ENCODE peak calls at places on chromosomes 11 and 22, in nine cellular contexts. Z is GM23338, I is A549, S is AG10803, F is cardiac muscle cell, A is SK-N-SH, H is hepatocyte, B is fibroblast of pulmonary artery, Y is IMR-90. U is an unnamed sample.

GRCh38 chr11:70521475-70522260 is 123.3 kb downstream of the CTTN start:
- DNase-seq in Z (no peak), I (no peak), S (no peak), F (no peak), A (peak), H (no peak), B (no peak), Y (no peak), U (no peak)

GRCh38 chr11:131737357-131737756 is 366.9 kb downstream of the NTM start:
- DNase-seq in Z (peak), I (no peak), S (peak), F (no peak), A (no peak), H (no peak), B (peak), Y (no peak), U (no peak)

GRCh38 chr22:21726650-21727049 is 8.9 kb downstream of the YPEL1 start:
- DNase-seq in Z (peak), I (peak), S (no peak), F (peak), A (peak), H (peak), B (peak), Y (no peak), U (no peak)

GRCh38 chr11:130729678-130730300 is 186.5 kb downstream of the SNX19 start:
- DNase-seq in Z (peak), I (no peak), S (no peak), F (peak), A (no peak), H (no peak), B (peak), Y (no peak), U (peak)

GRCh38 chr11:124837491-124837856 is 27.8 kb upstream of the ROBO3 start:
- DNase-seq in Z (peak), I (peak), S (peak), F (peak), A (peak), H (peak), B (peak), Y (peak), U (peak)

GRCh38 chr11:69122642-69123431 is 32.9 kb upstream of the SMIM38 start:
- DNase-seq in Z (peak), I (peak), S (peak), F (peak), A (peak), H (peak), B (peak), Y (peak), U (peak)

GRCh38 chr11:32341676-32342613 is 93.4 kb downstream of the WT1 start:
- DNase-seq in Z (no peak), I (no peak), S (no peak), F (peak), A (no peak), H (peak), B (peak), Y (no peak), U (no peak)

GRCh38 chr11:74568028-74568427 is 24.4 kb upstream of the POLD3 start:
- DNase-seq in Z (no peak), I (no peak), S (no peak), F (no peak), A (no peak), H (no peak), B (no peak), Y (no peak), U (no peak)

GRCh38 chr11:84648413-84648812 is 978.7 kb downstream of the DLG2 start:
- DNase-seq in Z (peak), I (no peak), S (no peak), F (no peak), A (no peak), H (no peak), B (no peak), Y (no peak), U (no peak)

GRCh38 chr22:49268924-49269323 is 558.7 kb downstream of the BRD1 start:
- DNase-seq in Z (no peak), I (no peak), S (no peak), F (no peak), A (no peak), H (no peak), B (no peak), Y (no peak), U (no peak)

GRCh38 chr11:57377098-57377497 is 3.9 kb downstream of the PRG3 start:
- DNase-seq in Z (no peak), I (no peak), S (peak), F (no peak), A (peak), H (no peak), B (no peak), Y (no peak), U (peak)

GRCh38 chr11:112162761-112163669 is 879 bp downstream of the IL18 start:
- DNase-seq in Z (no peak), I (no peak), S (no peak), F (no peak), A (no peak), H (peak), B (no peak), Y (peak), U (no peak)

GRCh38 chr11:10350341-10350740 is 45.5 kb downstream of the ADM start:
- DNase-seq in Z (peak), I (no peak), S (peak), F (no peak), A (no peak), H (no peak), B (peak), Y (peak), U (peak)

GRCh38 chr11:100883860-100884259 is 196.8 kb downstream of the ARHGAP42 start:
- DNase-seq in Z (no peak), I (no peak), S (no peak), F (no peak), A (no peak), H (no peak), B (no peak), Y (no peak), U (no peak)

GRCh38 chr22:30290679-30291333 is 1.5 kb upstream of the CASTOR1 start:
- DNase-seq in Z (peak), I (no peak), S (peak), F (peak), A (peak), H (peak), B (peak), Y (peak), U (peak)

GRCh38 chr22:42270512-42271190 is at the start of gene TCF20:
- DNase-seq in Z (peak), I (peak), S (peak), F (peak), A (peak), H (peak), B (peak), Y (peak), U (peak)

GRCh38 chr11:34648036-34648435 is 27.1 kb downstream of the EHF start:
- DNase-seq in Z (no peak), I (no peak), S (no peak), F (no peak), A (no peak), H (no peak), B (no peak), Y (no peak), U (no peak)

GRCh38 chr11:5550440-5551095 is 2.2 kb upstream of the OR52H1 start:
- DNase-seq in Z (no peak), I (no peak), S (peak), F (no peak), A (no peak), H (no peak), B (peak), Y (peak), U (peak)

GRCh38 chr11:113667801-113668200 is 38.3 kb downstream of the TMPRSS5 start:
- DNase-seq in Z (no peak), I (no peak), S (no peak), F (no peak), A (no peak), H (no peak), B (no peak), Y (no peak), U (no peak)

GRCh38 chr22:32202539-32203180 is 2.2 kb downstream of the RFPL2 start:
- DNase-seq in Z (peak), I (peak), S (peak), F (peak), A (peak), H (peak), B (peak), Y (peak), U (peak)

GRCh38 chr11:94120946-94121345 is 7.7 kb upstream of the PANX1 start:
- DNase-seq in Z (no peak), I (no peak), S (no peak), F (no peak), A (no peak), H (no peak), B (no peak), Y (peak), U (peak)

GRCh38 chr11:57680552-57680874 is 12.6 kb downstream of the ZDHHC5 start:
- DNase-seq in Z (no peak), I (no peak), S (peak), F (no peak), A (no peak), H (no peak), B (peak), Y (peak), U (peak)

GRCh38 chr11:86151188-86152005 is 82.5 kb upstream of the PICALM start:
- DNase-seq in Z (no peak), I (no peak), S (peak), F (peak), A (no peak), H (peak), B (no peak), Y (peak), U (peak)

GRCh38 chr11:18611196-18611595 is 11.6 kb downstream of the MISFA start:
- DNase-seq in Z (no peak), I (no peak), S (peak), F (no peak), A (no peak), H (no peak), B (no peak), Y (peak), U (no peak)

GRCh38 chr11:71203681-71204080 is 48.7 kb downstream of the SHANK2 start:
- DNase-seq in Z (no peak), I (no peak), S (no peak), F (no peak), A (no peak), H (no peak), B (no peak), Y (no peak), U (no peak)

GRCh38 chr11:9170450-9170849 is 79.1 kb upstream of the SCUBE2 start:
- DNase-seq in Z (no peak), I (no peak), S (peak), F (no peak), A (no peak), H (peak), B (peak), Y (peak), U (peak)

GRCh38 chr22:41782316-41782715 is 18.2 kb upstream of the CCDC134 start:
- DNase-seq in Z (no peak), I (no peak), S (no peak), F (no peak), A (no peak), H (no peak), B (no peak), Y (no peak), U (no peak)

GRCh38 chr11:100632970-100633452 is 54.1 kb upstream of the ARHGAP42 start:
- DNase-seq in Z (no peak), I (no peak), S (peak), F (peak), A (no peak), H (peak), B (peak), Y (peak), U (peak)

GRCh38 chr11:35541621-35542375 is 16.4 kb upstream of the PAMR1 start:
- DNase-seq in Z (no peak), I (no peak), S (peak), F (no peak), A (no peak), H (peak), B (peak), Y (peak), U (peak)

GRCh38 chr11:7252683-7253213 is 1.0 kb downstream of the SYT9 start:
- DNase-seq in Z (peak), I (no peak), S (no peak), F (peak), A (no peak), H (no peak), B (no peak), Y (no peak), U (no peak)

DNA sequence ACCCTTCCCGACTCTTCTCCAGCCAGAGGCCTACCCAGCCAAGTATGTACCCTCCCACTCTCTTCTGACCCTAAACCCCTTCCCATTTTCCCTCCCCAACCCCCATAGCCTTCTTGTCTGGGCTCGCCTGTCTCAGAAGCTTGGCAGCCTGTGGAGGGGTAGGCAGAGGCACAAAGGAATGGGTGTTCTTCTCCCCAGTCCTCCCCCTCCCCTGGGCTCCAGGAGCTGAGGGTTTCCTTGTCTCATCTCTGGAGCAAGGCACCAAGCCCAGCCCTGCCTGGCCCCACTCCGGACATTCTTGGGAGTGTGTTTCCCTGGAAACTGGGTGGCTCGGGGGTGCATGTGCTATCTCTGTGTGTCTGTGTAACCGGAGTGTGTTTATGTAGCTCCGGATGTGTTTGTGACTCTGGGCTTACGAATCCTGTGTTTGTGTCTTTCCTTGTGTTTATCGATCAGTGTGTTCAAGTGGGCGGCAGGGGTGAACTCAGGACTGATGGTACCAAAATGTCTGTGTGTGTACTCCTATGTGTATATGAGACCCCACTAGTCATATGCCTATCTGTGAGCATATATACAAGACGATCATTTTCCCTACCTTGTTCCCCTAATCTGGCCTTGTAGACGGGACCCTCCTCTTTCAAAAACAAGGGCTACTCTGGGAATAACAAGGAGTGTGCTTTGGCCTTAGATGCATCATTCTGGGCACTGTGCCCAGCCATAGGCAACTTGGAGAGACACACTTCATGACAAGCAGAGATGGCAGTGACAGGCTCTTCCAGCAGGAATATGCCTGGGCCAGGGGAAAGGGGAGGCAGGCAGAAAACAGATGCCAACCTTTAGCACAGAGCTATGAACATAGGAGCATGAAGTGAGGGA is 10.9 kb downstream of the PHLDB1 start:
- DNase-seq in Z (no peak), I (no peak), S (peak), F (no peak), A (no peak), H (no peak), B (peak), Y (peak), U (peak)
- H3K4me3 ChIP-seq in Z (no peak), I (no peak), S (peak), F (no peak), A (peak), H (no peak), B (peak), Y (no peak), U (no peak)

GRCh38 chr11:92399702-92400101 is 175.1 kb downstream of the FAT3 start:
- DNase-seq in Z (peak), I (no peak), S (no peak), F (peak), A (no peak), H (no peak), B (no peak), Y (no peak), U (no peak)
- TF ChIP-seq CTCF in Z (peak), I (no peak), S (no peak), F (no peak), A (peak), H (peak), B (no peak), Y (peak), U (peak)

GRCh38 chr22:26486394-26486793 is 2.7 kb downstream of the SRRD start:
- DNase-seq in Z (no peak), I (no peak), S (no peak), F (no peak), A (no peak), H (no peak), B (no peak), Y (no peak), U (no peak)

GRCh38 chr22:26483439-26484359 is at the start of the genes HPS4 and SRRD:
- DNase-seq in Z (peak), I (peak), S (peak), F (peak), A (peak), H (peak), B (peak), Y (peak), U (peak)

GRCh38 chr22:26485991-26486390 is 2.3 kb downstream of the SRRD start:
- DNase-seq in Z (no peak), I (no peak), S (no peak), F (no peak), A (no peak), H (no peak), B (no peak), Y (no peak), U (no peak)

GRCh38 chr22:26484360-26484706 is 656 bp downstream of the SRRD start:
- DNase-seq in Z (peak), I (no peak), S (no peak), F (no peak), A (no peak), H (no peak), B (no peak), Y (peak), U (peak)

GRCh38 chr22:26485013-26485412 is 1.3 kb downstream of the SRRD start:
- DNase-seq in Z (no peak), I (no peak), S (peak), F (no peak), A (no peak), H (no peak), B (no peak), Y (no peak), U (peak)
- H3K4me3 ChIP-seq in Z (peak), I (peak), S (peak), F (no peak), A (peak), H (peak), B (no peak), Y (no peak), U (peak)

DNA sequence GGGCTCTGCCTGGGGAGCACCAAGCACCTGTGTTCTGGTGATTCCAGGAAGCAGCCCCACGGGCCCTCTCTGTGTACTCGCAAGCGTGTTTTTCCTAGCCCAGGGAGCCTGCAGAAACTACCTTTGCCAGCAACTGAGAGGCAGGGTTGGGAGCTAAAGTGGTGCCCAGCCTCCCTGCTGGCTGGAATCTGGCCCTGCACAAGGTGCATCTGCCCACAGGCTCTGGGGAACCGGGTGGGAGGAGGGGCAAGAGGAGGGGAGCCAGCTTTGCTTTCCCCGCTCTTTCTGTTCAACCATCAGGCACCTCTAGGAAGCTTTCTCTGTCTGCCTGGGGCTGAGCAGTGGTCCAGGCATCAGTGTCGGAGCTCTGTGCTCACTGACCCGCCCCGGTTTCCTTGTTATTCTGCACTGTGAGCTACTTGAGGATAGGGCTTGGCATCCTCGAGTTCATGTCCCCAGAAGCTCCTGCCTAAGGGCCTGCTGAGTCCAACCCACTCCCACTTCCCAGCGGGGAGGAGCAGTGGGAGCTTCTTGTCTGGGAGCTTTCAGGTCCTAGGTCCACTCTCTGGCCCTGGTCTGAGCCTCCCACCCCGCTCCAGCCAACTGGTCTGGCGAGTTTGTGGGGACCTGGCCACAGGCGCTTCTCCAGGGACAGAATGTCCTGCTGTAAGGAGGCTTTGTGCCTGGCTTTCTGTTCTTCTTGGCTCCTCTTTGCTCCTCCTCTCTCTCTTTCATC is 14.9 kb downstream of the DAGLA start:
- DNase-seq in Z (peak), I (no peak), S (no peak), F (peak), A (peak), H (no peak), B (no peak), Y (no peak), U (no peak)
- TF ChIP-seq CTCF in Z (peak), I (no peak), S (peak), F (peak), A (peak), H (peak), B (no peak), Y (peak), U (peak)

DNA sequence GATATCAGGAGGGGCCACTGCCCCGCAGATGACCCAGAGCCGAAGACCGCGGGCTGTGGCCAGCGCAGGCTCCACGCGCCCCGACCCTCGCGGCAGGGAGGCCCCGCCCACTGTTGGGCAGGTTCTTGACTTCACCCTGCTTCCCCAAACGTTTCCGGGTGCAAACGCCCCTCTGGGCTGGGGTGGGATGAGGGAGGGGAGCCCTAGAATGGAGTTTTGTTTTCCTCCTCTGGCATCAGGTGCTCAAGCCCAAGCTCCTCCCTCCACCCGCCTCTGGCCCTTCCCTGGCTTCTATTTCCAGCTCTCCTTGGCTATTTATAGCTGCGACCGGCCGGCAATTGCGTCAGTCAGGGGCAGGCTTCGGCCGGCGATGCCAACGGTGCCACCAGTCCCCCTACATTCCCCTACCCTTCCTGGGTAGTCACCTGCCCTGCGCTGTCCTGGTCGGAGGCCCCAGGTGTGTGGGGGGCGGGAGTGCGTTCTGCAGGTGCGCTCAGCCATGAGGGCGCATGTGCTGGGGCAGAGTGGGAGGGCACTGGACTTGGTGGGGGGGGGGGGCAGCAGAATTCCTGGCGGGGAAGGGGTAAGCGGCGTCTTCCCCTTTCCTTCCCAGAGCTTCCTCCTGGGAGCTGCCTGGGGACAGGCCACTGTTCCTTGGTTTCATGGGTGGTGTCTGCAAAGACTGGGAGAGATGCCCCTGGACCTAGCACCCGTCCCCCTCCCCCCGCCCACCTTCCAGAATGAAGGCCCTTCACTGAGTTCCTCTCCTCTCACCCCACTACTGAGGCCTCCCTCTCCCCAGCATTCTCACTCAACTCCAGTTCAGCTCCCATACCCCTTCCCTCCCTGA is 23.6 kb downstream of the DUSP8 start:
- DNase-seq in Z (peak), I (peak), S (peak), F (peak), A (peak), H (peak), B (peak), Y (peak), U (peak)
- H3K4me3 ChIP-seq in Z (peak), I (peak), S (no peak), F (no peak), A (no peak), H (no peak), B (no peak), Y (no peak), U (no peak)

U was measured in fibroblast of mammary gland.